ENCODE peak calls at places on chromosomes 11 and 22, in ten cellular contexts. Y is brain microvascular endothelial cell; N is H54; C is H9; J is choroid plexus epithelial cell; E is nucleus accumbens; H is stimulated activated CD8-positive, alpha-beta memory T cell treated with anti-CD3 and anti-CD28 coated beads, Interleukin-4, amount 100 ng/mL, for 1 hour; O is epithelial cell of esophagus; I is foreskin melanocyte; X is stimulated activated CD4-positive, alpha-beta T cell treated with anti-CD3 and anti-CD28 coated beads, Interleukin-1b, Interleukin-23, amount 100 ng/mL, for 24 hours. T is an unnamed sample.

GRCh38 chr11:129315781-129316579 is 59.7 kb upstream of the BARX2 start:
- DNase-seq in X (no peak), C (peak), O (peak), N (no peak), E (no peak), Y (no peak), J (no peak), H (no peak), I (no peak), T (no peak)

GRCh38 chr22:41132555-41132954 is 40.2 kb downstream of the EP300 start:
- DNase-seq in X (no peak), I (no peak), J (no peak), N (no peak), E (no peak), Y (no peak), C (no peak), H (no peak), O (no peak), T (no peak)

GRCh38 chr22:27195104-27195503 is 537.7 kb downstream of the MIAT start:
- DNase-seq in J (no peak), E (no peak), I (no peak), X (no peak), H (no peak), N (no peak), C (no peak), Y (no peak), O (no peak), T (no peak)

GRCh38 chr11:134757633-134758032 is 345.6 kb upstream of the B3GAT1 start:
- DNase-seq in I (no peak), H (no peak), Y (no peak), C (no peak), X (no peak), J (no peak), N (no peak), E (no peak), O (no peak), T (no peak)

GRCh38 chr11:79018371-79018849 is 422.4 kb downstream of the TENM4 start:
- DNase-seq in I (no peak), N (peak), O (no peak), J (peak), Y (peak), X (no peak), H (no peak), C (no peak), E (no peak), T (no peak)

GRCh38 chr11:1536065-1536843 is 35.8 kb downstream of the DUSP8 start:
- DNase-seq in H (no peak), Y (no peak), X (no peak), N (no peak), E (no peak), C (no peak), O (peak), I (no peak), J (no peak), T (no peak)

GRCh38 chr11:2100361-2101170 is 38.6 kb downstream of the IGF2 start:
- DNase-seq in C (peak), I (no peak), H (no peak), O (no peak), E (no peak), Y (no peak), X (no peak), J (no peak), N (no peak), T (no peak)

GRCh38 chr11:60922906-60923305 is 1.4 kb upstream of the TMEM132A start:
- DNase-seq in O (no peak), N (no peak), E (no peak), X (no peak), J (no peak), I (no peak), C (no peak), Y (no peak), H (no peak), T (no peak)

GRCh38 chr11:13261600-13262061 is 16.0 kb upstream of the BMAL1 start:
- DNase-seq in Y (peak), J (peak), I (peak), O (peak), C (no peak), X (no peak), E (no peak), H (no peak), N (peak), T (no peak)

GRCh38 chr11:85799142-85799541 is 11.8 kb downstream of the SYTL2 start:
- DNase-seq in O (no peak), C (no peak), E (no peak), X (no peak), N (no peak), H (no peak), I (no peak), Y (no peak), J (no peak), T (no peak)

GRCh38 chr11:129270471-129270870 is 78.3 kb upstream of the ARHGAP32 start:
- DNase-seq in I (no peak), X (no peak), Y (no peak), H (no peak), C (no peak), N (no peak), O (no peak), E (no peak), J (no peak), T (no peak)

GRCh38 chr11:111707039-111707690 is 59.0 kb downstream of the PPP2R1B start:
- DNase-seq in C (no peak), H (no peak), X (no peak), I (peak), E (no peak), J (peak), Y (peak), N (no peak), O (peak), T (no peak)

GRCh38 chr11:64498151-64498550 is 92.9 kb upstream of the SLC22A12 start:
- DNase-seq in O (no peak), J (no peak), C (no peak), Y (no peak), N (no peak), I (no peak), H (no peak), E (no peak), X (no peak), T (no peak)

GRCh38 chr22:31739795-31740201 is 10.1 kb downstream of the PRR14L start:
- DNase-seq in Y (no peak), X (no peak), J (peak), I (no peak), E (no peak), H (no peak), N (no peak), O (no peak), C (no peak), T (no peak)

GRCh38 chr11:15179167-15179566 is 64.4 kb downstream of the INSC start:
- DNase-seq in N (no peak), X (no peak), O (no peak), C (no peak), J (peak), E (no peak), Y (no peak), I (no peak), H (no peak), T (no peak)

GRCh38 chr22:24789516-24789915 is 15.0 kb upstream of the PIWIL3 start:
- DNase-seq in X (no peak), J (no peak), Y (no peak), C (no peak), I (no peak), O (no peak), N (no peak), E (no peak), H (no peak), T (no peak)

GRCh38 chr11:65489061-65489705 is 9.7 kb upstream of the MALAT1 start:
- DNase-seq in C (peak), E (peak), I (peak), N (no peak), Y (peak), H (no peak), J (peak), O (no peak), X (no peak), T (no peak)

GRCh38 chr11:2270322-2271076 is at the start of gene ASCL2:
- DNase-seq in E (no peak), O (peak), H (no peak), C (peak), J (no peak), Y (no peak), X (no peak), N (no peak), I (no peak), T (peak)

GRCh38 chr11:119330237-119330636 is 4.1 kb upstream of the RNF26 start:
- DNase-seq in H (no peak), E (no peak), Y (no peak), I (no peak), C (no peak), N (no peak), O (no peak), J (no peak), X (no peak), T (no peak)

GRCh38 chr11:35978173-35978572 is 34.3 kb downstream of the LDLRAD3 start:
- DNase-seq in C (no peak), H (no peak), I (no peak), J (no peak), Y (no peak), X (no peak), N (no peak), E (no peak), O (no peak), T (no peak)

GRCh38 chr11:128716661-128717210 is 22.9 kb downstream of the FLI1 start:
- DNase-seq in Y (peak), C (no peak), X (no peak), N (no peak), I (peak), H (no peak), J (peak), O (no peak), E (no peak), T (no peak)

GRCh38 chr11:64850979-64851567 is 6.6 kb upstream of the CDC42BPG start:
- DNase-seq in E (no peak), N (no peak), C (peak), Y (no peak), J (no peak), H (no peak), O (peak), X (no peak), I (no peak), T (no peak)

GRCh38 chr22:43168416-43169309 is 17.3 kb downstream of the TSPO start:
- DNase-seq in O (no peak), H (no peak), E (no peak), X (no peak), Y (peak), C (no peak), N (no peak), I (no peak), J (peak), T (no peak)

GRCh38 chr11:114149689-114150407 is 90.3 kb downstream of the ZBTB16 start:
- DNase-seq in H (no peak), X (no peak), N (no peak), I (no peak), J (peak), C (no peak), O (no peak), Y (no peak), E (no peak), T (no peak)

GRCh38 chr11:11324090-11324489 is 29.0 kb downstream of the CSNK2A3 start:
- DNase-seq in X (no peak), Y (no peak), J (no peak), N (no peak), I (no peak), H (no peak), O (peak), E (no peak), C (no peak), T (no peak)

GRCh38 chr11:131760191-131760951 is 390.0 kb downstream of the NTM start:
- DNase-seq in C (peak), N (no peak), O (no peak), J (peak), E (peak), Y (peak), X (no peak), I (peak), H (no peak), T (no peak)

GRCh38 chr11:78349614-78350013 is 68.0 kb downstream of the GAB2 start:
- DNase-seq in N (no peak), X (no peak), O (no peak), H (no peak), I (no peak), J (no peak), C (no peak), Y (no peak), E (no peak), T (no peak)

GRCh38 chr11:93403930-93404329 is 73.4 kb downstream of the DEUP1 start:
- DNase-seq in C (no peak), O (no peak), H (no peak), E (no peak), Y (no peak), X (no peak), I (no peak), N (no peak), J (no peak), T (no peak)

GRCh38 chr11:28086569-28086968 is 21.4 kb downstream of the KIF18A start:
- DNase-seq in E (no peak), H (no peak), N (no peak), J (peak), C (no peak), X (no peak), O (peak), I (no peak), Y (peak), T (no peak)

GRCh38 chr22:42069801-42070516 is 653 bp downstream of the NAGA start:
- DNase-seq in X (no peak), J (no peak), N (no peak), H (no peak), Y (no peak), O (no peak), E (no peak), I (no peak), C (peak), T (no peak)

GRCh38 chr11:96484361-96484760 is 94.5 kb downstream of the JRKL start:
- DNase-seq in C (no peak), N (no peak), O (no peak), I (no peak), E (no peak), X (no peak), H (no peak), J (no peak), Y (no peak), T (no peak)

GRCh38 chr11:69033431-69033830 is 15.3 kb upstream of the TPCN2 start:
- DNase-seq in H (no peak), N (no peak), J (no peak), Y (no peak), E (no peak), C (no peak), I (no peak), O (no peak), X (no peak), T (no peak)

GRCh38 chr11:119592642-119593041 is 136.4 kb downstream of the NECTIN1 start:
- DNase-seq in Y (no peak), H (no peak), X (no peak), N (no peak), I (no peak), O (no peak), C (no peak), E (no peak), J (no peak), T (no peak)

GRCh38 chr11:65553301-65554001 is 4.7 kb downstream of the LTBP3 start:
- DNase-seq in O (no peak), I (no peak), Y (no peak), E (no peak), X (no peak), N (no peak), C (peak), H (peak), J (no peak), T (no peak)

GRCh38 chr11:46247090-46247489 is 30.4 kb upstream of the CREB3L1 start:
- DNase-seq in E (no peak), N (peak), I (no peak), C (no peak), Y (no peak), H (no peak), X (no peak), J (no peak), O (peak), T (no peak)

GRCh38 chr11:563812-564578 is 3.2 kb downstream of the RASSF7 start:
- DNase-seq in O (peak), X (no peak), J (no peak), I (no peak), Y (no peak), E (no peak), H (no peak), C (no peak), N (no peak), T (no peak)

T was measured in central memory CD8-positive, alpha-beta T cell.